ENCODE peak calls at places on chromosomes 5 and 9, in ten cellular contexts. Q is neural progenitor cell; S is coronary artery; J is endothelial cell of umbilical vein; C is BE2C; M is Calu3; B is fibroblast of mammary gland; I is psoas muscle; Y is CD4-positive, alpha-beta T cell; L is endodermal cell. K is an unnamed sample.

GRCh38 chr5:138760448-138761110 is 7.4 kb downstream of the CTNNA1 start:
- DNase-seq in Y (no peak), M (no peak), C (no peak), Q (no peak), B (no peak), J (peak; percentile 35), L (no peak), I (no peak), S (no peak), K (no peak)

GRCh38 chr5:153523831-153524230 is 33.4 kb downstream of the GRIA1 start:
- DNase-seq in J (peak; percentile 44), S (no peak), Q (no peak), C (no peak), B (peak; percentile 82), I (no peak), Y (no peak), M (no peak), L (no peak), K (no peak)

GRCh38 chr9:76296561-76297276 is 97.5 kb downstream of the RFK start:
- DNase-seq in S (no peak), I (no peak), L (no peak), Y (no peak), Q (no peak), C (no peak), J (no peak), B (no peak), M (no peak), K (no peak)

GRCh38 chr9:98767196-98767595 is 29.2 kb downstream of the ANKS6 start:
- DNase-seq in C (no peak), Y (no peak), M (no peak), I (no peak), J (no peak), B (no peak), Q (no peak), S (no peak), L (no peak), K (no peak)

GRCh38 chr9:33076360-33077004 is at the start of gene SMU1:
- DNase-seq in I (peak; percentile 98), B (peak; percentile 97), Q (peak; percentile 98), C (peak; percentile 97), J (peak; percentile 99), L (peak; percentile 98), S (peak; percentile 98), M (peak; percentile 91), Y (peak; percentile 91), K (peak; percentile 98)

GRCh38 chr5:16983022-16983639 is 47.0 kb upstream of the MYO10 start:
- DNase-seq in J (peak; percentile 75), Q (no peak), S (no peak), M (peak; percentile 56), B (no peak), I (no peak), C (no peak), L (no peak), Y (no peak), K (no peak)

GRCh38 chr5:61617039-61617438 is 285.0 kb downstream of the ZSWIM6 start:
- DNase-seq in Q (no peak), M (no peak), S (no peak), J (no peak), Y (no peak), I (no peak), B (no peak), C (peak; percentile 81), L (no peak), K (no peak)

GRCh38 chr9:73962792-73963191 is 534.3 kb upstream of the RORB start:
- DNase-seq in C (no peak), Q (no peak), S (no peak), B (no peak), I (no peak), L (no peak), M (no peak), Y (no peak), J (no peak), K (no peak)

DNA sequence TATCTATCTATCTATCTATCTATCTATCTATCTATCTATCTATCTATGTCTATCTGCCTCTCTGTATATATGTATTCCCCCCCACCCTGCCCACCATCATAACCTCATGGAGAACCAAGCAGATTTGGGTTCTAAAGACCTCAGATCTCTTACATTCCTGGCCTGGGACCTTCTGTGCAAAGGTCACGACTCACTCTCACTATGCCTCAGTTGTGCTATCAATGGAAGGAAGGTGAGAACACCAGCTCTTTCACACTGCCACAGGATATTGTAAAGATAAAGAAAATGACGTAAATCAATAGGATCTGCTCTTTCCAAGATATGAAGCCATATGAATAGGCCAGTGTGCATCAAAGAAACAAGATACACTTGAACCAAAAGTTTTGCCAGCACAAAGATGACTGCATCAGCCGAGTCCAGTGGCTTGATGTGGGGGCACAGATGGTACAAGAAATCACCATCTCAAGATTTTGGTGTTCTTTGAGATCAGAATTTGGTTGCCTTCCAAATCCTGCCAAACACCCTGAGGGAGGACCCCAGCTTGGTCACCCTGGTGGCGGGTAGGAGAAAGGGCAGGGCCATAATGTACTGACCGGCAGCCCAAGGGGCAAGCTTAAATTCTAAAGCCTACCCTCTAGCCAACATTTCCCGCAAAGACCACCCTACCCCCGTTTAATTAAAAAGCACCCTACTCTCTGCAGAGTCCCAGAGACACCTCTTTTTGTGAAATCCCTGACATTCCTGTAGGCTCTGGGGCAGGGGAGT is 8.4 kb upstream of the FGF1 start:
- DNase-seq in L (peak; percentile 56), C (no peak), S (no peak), Y (no peak), J (no peak), Q (no peak), I (no peak), B (no peak), M (no peak), K (no peak)
- TF ChIP-seq CTCF in L (peak; percentile 72), C (peak; percentile 34), S (no peak), Y (no peak), J (no peak), Q (peak; percentile 33), I (no peak), B (no peak), M (peak; percentile 25), K (no peak)

DNA sequence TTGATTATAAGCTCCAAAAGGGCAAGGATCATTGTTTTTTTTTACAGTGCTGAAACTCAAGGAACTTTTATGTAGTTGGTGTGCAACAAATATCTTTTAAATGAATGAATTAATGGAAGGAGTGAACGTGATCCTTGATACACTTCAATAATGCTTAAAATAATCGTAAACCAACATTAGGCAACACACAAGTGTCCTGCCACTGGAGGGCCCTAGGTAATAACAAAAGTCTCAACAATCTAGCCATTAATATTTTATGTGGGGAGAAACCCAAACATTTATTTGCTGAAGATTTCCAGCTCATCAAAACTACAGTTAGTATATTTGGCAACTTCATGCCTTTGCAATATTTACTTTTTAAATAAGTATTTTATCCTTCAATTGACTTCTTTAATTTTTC is 309.0 kb upstream of the FBXL7 start:
- DNase-seq in I (no peak), C (no peak), B (no peak), S (no peak), Y (no peak), L (no peak), M (no peak), J (no peak), Q (no peak), K (no peak)
- TF ChIP-seq CTCF in I (no peak), C (no peak), B (no peak), S (no peak), Y (no peak), L (no peak), M (no peak), J (no peak), Q (peak; percentile 11), K (no peak)

GRCh38 chr9:123412171-123412820 is 56.3 kb downstream of the CRB2 start:
- DNase-seq in M (no peak), I (no peak), Q (no peak), L (no peak), S (no peak), C (no peak), J (no peak), B (no peak), Y (no peak), K (no peak)

GRCh38 chr9:123410281-123410910 is 54.4 kb downstream of the CRB2 start:
- DNase-seq in Q (no peak), Y (no peak), M (no peak), S (no peak), J (no peak), L (no peak), C (no peak), I (no peak), B (no peak), K (no peak)

GRCh38 chr9:123414226-123414625 is 58.2 kb downstream of the CRB2 start:
- DNase-seq in C (no peak), Y (no peak), L (no peak), I (no peak), S (no peak), Q (no peak), M (no peak), B (no peak), J (no peak), K (no peak)

GRCh38 chr9:123411191-123411590 is 55.2 kb downstream of the CRB2 start:
- DNase-seq in Q (no peak), L (no peak), I (no peak), J (no peak), C (no peak), M (no peak), Y (no peak), B (no peak), S (no peak), K (no peak)

DNA sequence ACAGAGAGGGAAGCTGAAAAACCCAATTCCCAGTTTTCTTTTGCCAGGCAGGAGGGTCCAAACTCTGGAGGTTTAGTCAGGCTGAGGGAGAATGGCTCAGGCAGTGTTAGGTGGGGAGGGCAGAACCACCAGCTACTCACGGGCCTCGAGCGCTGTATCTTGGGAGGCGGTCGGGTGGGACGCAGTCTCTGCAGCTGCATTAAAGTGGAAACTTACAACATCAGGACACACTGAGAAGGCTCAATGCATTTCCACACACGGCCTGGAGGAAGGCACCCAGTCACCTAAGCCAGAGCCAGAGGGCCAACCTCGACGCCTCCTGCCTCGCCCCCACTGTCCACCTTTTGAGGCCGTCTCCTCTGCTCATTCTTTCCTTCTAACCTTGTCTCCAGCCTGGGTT is 55.6 kb downstream of the CRB2 start:
- DNase-seq in Y (no peak), J (no peak), I (no peak), Q (no peak), S (no peak), M (no peak), L (no peak), C (no peak), B (no peak), K (no peak)
- TF ChIP-seq CTCF in Y (no peak), J (no peak), I (no peak), Q (no peak), S (no peak), M (no peak), L (no peak), C (no peak), B (no peak), K (no peak)

GRCh38 chr9:120936764-120937122 is 10.1 kb upstream of the TRAF1 start:
- DNase-seq in L (no peak), J (no peak), Q (no peak), Y (no peak), B (no peak), I (no peak), C (no peak), M (no peak), S (no peak), K (no peak)
- TF ChIP-seq CTCF in L (peak; percentile 7), J (no peak), Q (no peak), Y (peak; percentile 4), B (no peak), I (no peak), C (no peak), M (no peak), S (no peak), K (peak; percentile 59)

GRCh38 chr9:91004992-91005391 is 203.4 kb downstream of the SYK start:
- DNase-seq in Q (no peak), S (no peak), Y (no peak), J (no peak), M (no peak), I (no peak), C (no peak), B (no peak), L (peak; percentile 63), K (no peak)
- TF ChIP-seq CTCF in Q (no peak), S (no peak), Y (no peak), J (no peak), M (no peak), I (no peak), C (no peak), B (no peak), L (peak; percentile 62), K (no peak)